ENCODE peak calls at places on chromosomes 7 and 10, in ten cellular contexts. L is left ventricle myocardium inferior, E is ecto neural progenitor cell, Q is AG09319, O is GDM1, H is endothelial cell, R is HCT116, X is A549, N is Peyer's patch, C is hippocampal formation. M is an unnamed sample.

GRCh38 chr7:128841961-128842673 is 11.9 kb downstream of the FLNC start:
- DNase-seq in C (peak), L (peak), Q (no peak), R (no peak), N (peak), X (peak), O (no peak), E (peak), H (peak), M (no peak)

GRCh38 chr7:100603697-100604077 is 1.5 kb downstream of the PCOLCE start:
- DNase-seq in X (no peak), Q (no peak), H (no peak), R (no peak), O (no peak), L (no peak), E (no peak), N (no peak), C (no peak), M (no peak)

GRCh38 chr7:68309271-68309670 is 1289.0 kb upstream of the AUTS2 start:
- DNase-seq in X (no peak), N (no peak), E (no peak), C (no peak), H (no peak), O (no peak), Q (no peak), R (no peak), L (no peak), M (no peak)

GRCh38 chr10:133458710-133459453 is 5.1 kb downstream of the SCART1 start:
- DNase-seq in R (no peak), X (no peak), Q (no peak), O (no peak), C (no peak), N (no peak), L (peak), H (no peak), E (no peak), M (no peak)

GRCh38 chr7:40498933-40499332 is 364.1 kb downstream of the SUGCT start:
- DNase-seq in H (no peak), Q (no peak), E (no peak), O (no peak), L (no peak), N (no peak), X (no peak), C (no peak), R (no peak), M (no peak)

GRCh38 chr10:119341236-119342016 is 134.1 kb downstream of the GRK5 start:
- DNase-seq in O (no peak), E (no peak), L (peak), N (peak), X (peak), R (no peak), H (no peak), Q (no peak), C (no peak), M (no peak)

GRCh38 chr10:16437540-16437894 is 707 bp downstream of the PTER start:
- DNase-seq in N (no peak), Q (no peak), O (no peak), L (no peak), X (no peak), H (no peak), C (no peak), R (no peak), E (no peak), M (no peak)

GRCh38 chr10:91247360-91248111 is 27.1 kb downstream of the PCGF5 start:
- DNase-seq in C (no peak), R (no peak), X (no peak), L (no peak), O (no peak), Q (no peak), H (no peak), N (no peak), E (no peak), M (no peak)

GRCh38 chr7:99229234-99229633 is 21.3 kb upstream of the KPNA7 start:
- DNase-seq in O (no peak), R (no peak), H (no peak), L (no peak), N (no peak), X (no peak), C (no peak), E (no peak), Q (no peak), M (no peak)

GRCh38 chr7:153858335-153858734 is 193.9 kb upstream of the DPP6 start:
- DNase-seq in C (no peak), H (no peak), E (no peak), L (no peak), X (no peak), R (no peak), N (no peak), O (no peak), Q (no peak), M (no peak)

GRCh38 chr7:50368366-50368765 is 63.9 kb downstream of the IKZF1 start:
- DNase-seq in X (no peak), E (no peak), C (no peak), Q (no peak), H (no peak), N (no peak), O (no peak), R (no peak), L (no peak), M (no peak)

GRCh38 chr10:128605180-128605579 is 479.0 kb upstream of the MKI67 start:
- DNase-seq in E (no peak), L (no peak), O (no peak), Q (no peak), H (no peak), C (no peak), R (no peak), X (no peak), N (no peak), M (no peak)

GRCh38 chr10:5644930-5645329 is 21.5 kb downstream of the ASB13 start:
- DNase-seq in N (no peak), O (no peak), R (no peak), Q (no peak), C (no peak), E (no peak), L (no peak), H (no peak), X (no peak), M (no peak)